ENCODE peak calls at places on chromosomes 11 and 22, in five cellular contexts. W, A, E, N and Z are unnamed samples.

GRCh38 chr22:50567721-50568252 is 5.1 kb upstream of the SYCE3 start:
- DNase-seq in W (no peak), A (no peak), E (no peak), N (no peak), Z (no peak)

GRCh38 chr11:18987454-18988231 is 48.4 kb upstream of the MRGPRX1 start:
- DNase-seq in W (no peak), A (no peak), E (no peak), N (no peak), Z (no peak)

GRCh38 chr11:15347969-15348734 is 233.4 kb downstream of the INSC start:
- DNase-seq in W (no peak), A (no peak), E (no peak), N (no peak), Z (no peak)

GRCh38 chr22:17922925-17923898 is 101.1 kb downstream of the MICAL3 start:
- DNase-seq in W (no peak), A (peak; percentile 28), E (no peak), N (peak; percentile 74), Z (no peak)

GRCh38 chr11:35163209-35163608 is 24.2 kb downstream of the CD44 start:
- DNase-seq in W (no peak), A (no peak), E (no peak), N (no peak), Z (no peak)

GRCh38 chr11:67280341-67280790 is 8.7 kb upstream of the ANKRD13D start:
- DNase-seq in W (no peak), A (no peak), E (no peak), N (no peak), Z (no peak)

GRCh38 chr22:49869091-49869830 is 15.6 kb downstream of the ZBED4 start:
- DNase-seq in W (no peak), A (no peak), E (no peak), N (no peak), Z (no peak)

GRCh38 chr22:31497148-31497938 is 1.0 kb downstream of the SFI1 start:
- DNase-seq in W (no peak), A (no peak), E (no peak), N (no peak), Z (no peak)

GRCh38 chr11:66017354-66017753 is 5.5 kb downstream of the CST6 start:
- DNase-seq in W (no peak), A (no peak), E (no peak), N (no peak), Z (no peak)

GRCh38 chr11:88194990-88195389 is 19.7 kb upstream of the RAB38 start:
- DNase-seq in W (no peak), A (no peak), E (no peak), N (no peak), Z (no peak)

GRCh38 chr11:134760307-134760706 is 348.3 kb upstream of the B3GAT1 start:
- DNase-seq in W (no peak), A (no peak), E (no peak), N (no peak), Z (no peak)

GRCh38 chr11:118708296-118708695 is 28.8 kb upstream of the TREH start:
- DNase-seq in W (no peak), A (no peak), E (no peak), N (no peak), Z (no peak)

GRCh38 chr11:118342503-118343161 is at the start of gene CD3D:
- DNase-seq in W (no peak), A (no peak), E (peak; percentile 61), N (no peak), Z (no peak)

GRCh38 chr22:36027960-36028645 is 521 bp downstream of the RBFOX2 start:
- DNase-seq in W (peak; percentile 14), A (no peak), E (no peak), N (no peak), Z (peak; percentile 96)

GRCh38 chr11:70746351-70746750 is 348.0 kb downstream of the CTTN start:
- DNase-seq in W (no peak), A (no peak), E (no peak), N (no peak), Z (no peak)